ENCODE peak calls at places on chromosomes 6 and 20, in ten cellular contexts. E, C, I, J, A, S, O, P, R and K are unnamed samples.

GRCh38 chr20:63363981-63364536 is 2.9 kb upstream of the CHRNA4 start:
- DNase-seq in E (no peak), C (no peak), I (no peak), J (no peak), A (no peak), S (no peak), O (no peak), P (no peak), R (no peak), K (no peak)

GRCh38 chr6:56314683-56315523 is 67.5 kb upstream of the COL21A1 start:
- DNase-seq in E (peak; percentile 52), C (no peak), I (peak; percentile 80), J (no peak), A (peak; percentile 68), S (peak; percentile 53), O (peak; percentile 72), P (no peak), R (peak; percentile 53), K (peak; percentile 2)

GRCh38 chr20:60851826-60852704 is 400.0 kb upstream of the CDH4 start:
- DNase-seq in E (no peak), C (no peak), I (peak; percentile 86), J (no peak), A (peak; percentile 1), S (no peak), O (no peak), P (no peak), R (peak; percentile 50), K (no peak)

GRCh38 chr6:6981923-6982322 is 125.8 kb upstream of the RREB1 start:
- DNase-seq in E (peak; percentile 51), C (no peak), I (no peak), J (no peak), A (no peak), S (no peak), O (no peak), P (no peak), R (no peak), K (no peak)

GRCh38 chr20:25551413-25552210 is 33.7 kb downstream of the NINL start:
- DNase-seq in E (no peak), C (no peak), I (no peak), J (no peak), A (no peak), S (no peak), O (peak; percentile 30), P (no peak), R (no peak), K (no peak)

GRCh38 chr6:27545271-27546046 is 72.6 kb upstream of the ZNF184 start:
- DNase-seq in E (peak; percentile 74), C (no peak), I (peak; percentile 96), J (no peak), A (peak; percentile 79), S (peak; percentile 91), O (peak; percentile 43), P (no peak), R (no peak), K (peak; percentile 38)

GRCh38 chr20:10673176-10673830 is 496 bp downstream of the JAG1 start:
- DNase-seq in E (no peak), C (peak; percentile 59), I (peak; percentile 75), J (no peak), A (peak; percentile 69), S (no peak), O (peak; percentile 26), P (no peak), R (peak; percentile 50), K (no peak)

GRCh38 chr6:170067257-170067656 is 223.6 kb downstream of the DLL1 start:
- DNase-seq in E (no peak), C (peak; percentile 34), I (peak; percentile 42), J (no peak), A (peak; percentile 7), S (no peak), O (no peak), P (no peak), R (peak; percentile 5), K (no peak)

GRCh38 chr6:31332637-31333602 is 24.1 kb downstream of the HLA-B start:
- DNase-seq in E (no peak), C (no peak), I (no peak), J (no peak), A (no peak), S (no peak), O (no peak), P (no peak), R (no peak), K (no peak)

GRCh38 chr6:98323605-98324004 is 510.8 kb upstream of the POU3F2 start:
- DNase-seq in E (no peak), C (no peak), I (no peak), J (no peak), A (no peak), S (no peak), O (no peak), P (no peak), R (no peak), K (no peak)

GRCh38 chr20:18989736-18990474 is 176.3 kb downstream of the SCP2D1 start:
- DNase-seq in E (no peak), C (no peak), I (no peak), J (no peak), A (no peak), S (no peak), O (no peak), P (no peak), R (no peak), K (no peak)

GRCh38 chr6:77457720-77458349 is 5.5 kb downstream of the HTR1B start:
- DNase-seq in E (peak; percentile 84), C (peak; percentile 47), I (peak; percentile 95), J (peak; percentile 62), A (peak; percentile 98), S (peak; percentile 96), O (peak; percentile 93), P (peak; percentile 56), R (peak; percentile 84), K (peak; percentile 14)

GRCh38 chr6:7617954-7618764 is 28.2 kb downstream of the SNRNP48 start:
- DNase-seq in E (no peak), C (peak; percentile 70), I (no peak), J (peak; percentile 76), A (peak; percentile 70), S (peak; percentile 34), O (no peak), P (no peak), R (peak; percentile 11), K (peak; percentile 50)

GRCh38 chr6:33840064-33840926 is 36.5 kb upstream of the MLN start:
- DNase-seq in E (peak; percentile 79), C (no peak), I (no peak), J (no peak), A (peak; percentile 96), S (peak; percentile 95), O (peak; percentile 88), P (no peak), R (no peak), K (no peak)

GRCh38 chr6:33841868-33842267 is 38.1 kb upstream of the MLN start:
- DNase-seq in E (no peak), C (no peak), I (no peak), J (no peak), A (no peak), S (no peak), O (no peak), P (no peak), R (no peak), K (no peak)

GRCh38 chr6:33839399-33840063 is 35.7 kb upstream of the MLN start:
- DNase-seq in E (no peak), C (no peak), I (no peak), J (no peak), A (no peak), S (no peak), O (no peak), P (no peak), R (no peak), K (no peak)

GRCh38 chr6:33838979-33839378 is 35.2 kb upstream of the MLN start:
- DNase-seq in E (no peak), C (no peak), I (no peak), J (no peak), A (no peak), S (no peak), O (no peak), P (no peak), R (no peak), K (no peak)

DNA sequence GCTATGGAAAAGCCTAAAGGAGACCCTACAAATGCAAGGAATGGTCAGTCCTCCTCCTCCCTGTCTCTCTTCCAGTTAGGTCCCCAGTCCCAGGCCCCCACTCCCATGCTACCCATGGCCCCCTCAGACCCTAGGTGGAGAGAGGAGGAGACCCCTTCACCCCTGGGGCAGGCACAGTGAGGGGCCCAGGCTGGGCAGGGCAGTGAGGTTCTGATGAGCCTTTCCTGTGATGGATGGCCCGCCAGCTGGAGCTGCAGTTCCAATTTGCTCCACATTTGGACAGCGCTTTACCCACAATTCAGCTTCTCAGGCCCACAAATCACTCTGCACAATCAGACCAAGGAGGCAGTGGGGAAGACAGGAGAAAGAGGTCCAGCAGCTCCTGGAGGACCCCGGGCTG is 37.3 kb upstream of the MLN start:
- DNase-seq in E (no peak), C (no peak), I (no peak), J (no peak), A (no peak), S (no peak), O (no peak), P (no peak), R (no peak), K (no peak)
- TF ChIP-seq CTCF in E (peak; percentile 10), C (no peak), I (no peak), J (no peak), A (no peak), S (peak; percentile 20), O (no peak), P (no peak), R (no peak), K (no peak)

DNA sequence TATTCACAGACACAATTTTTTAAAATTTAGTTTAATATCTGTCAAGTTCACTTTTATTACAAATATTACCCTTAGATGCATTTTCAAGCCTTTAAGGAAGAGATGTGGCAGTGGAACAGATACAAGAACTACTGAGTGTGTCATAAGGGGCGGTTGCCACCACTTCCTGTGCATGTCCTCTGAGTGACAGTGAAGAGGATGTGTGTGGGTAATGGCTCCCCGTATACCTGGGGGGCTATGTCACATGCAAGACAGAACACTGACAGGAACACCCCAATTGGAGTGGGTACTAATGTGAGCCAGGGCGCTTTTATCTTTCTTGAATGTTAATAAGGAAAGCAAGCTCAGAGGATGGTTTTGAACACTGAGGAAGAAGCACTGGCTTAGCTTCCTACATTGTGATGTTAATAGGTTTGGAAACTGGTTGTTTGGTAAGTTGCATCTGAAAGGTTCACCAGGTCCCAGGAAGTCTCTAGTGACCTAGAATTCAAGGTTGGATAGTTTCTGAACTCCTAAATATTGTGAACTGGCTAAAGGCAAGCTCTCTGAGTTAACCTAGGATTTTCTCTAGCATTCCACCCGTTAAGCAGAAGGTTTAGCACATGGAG is 83.4 kb upstream of the ASF1A start:
- DNase-seq in E (no peak), C (peak; percentile 54), I (no peak), J (no peak), A (no peak), S (no peak), O (no peak), P (no peak), R (peak; percentile 17), K (no peak)
- H3K4me3 ChIP-seq in E (no peak overlapping the region), C (no peak overlapping the region), I (no peak overlapping the region), J (no peak overlapping the region), A (no peak overlapping the region), S (no peak overlapping the region), O (no peak overlapping the region), P (no peak overlapping the region), R (no peak overlapping the region), K (no peak overlapping the region)

GRCh38 chr6:127737009-127737486 is 160.1 kb downstream of the C6orf58 start:
- DNase-seq in E (peak; percentile 74), C (no peak), I (no peak), J (peak; percentile 58), A (peak; percentile 89), S (peak; percentile 74), O (peak; percentile 79), P (no peak), R (peak; percentile 55), K (peak; percentile 63)
- TF ChIP-seq CTCF in E (peak; percentile 76), C (peak; percentile 64), I (peak; percentile 87), J (peak; percentile 67), A (peak; percentile 78), S (peak; percentile 67), O (peak; percentile 46), P (peak; percentile 54), R (peak; percentile 59), K (peak; percentile 67)

GRCh38 chr6:99603421-99604160 is 3.0 kb upstream of the PRDM13 start:
- DNase-seq in E (no peak), C (peak; percentile 48), I (peak; percentile 93), J (no peak), A (no peak), S (no peak), O (peak; percentile 38), P (no peak), R (peak; percentile 34), K (no peak)
- H3K4me3 ChIP-seq in E (no peak overlapping the region), C (peak overlapping the region; percentile 43), I (peak overlapping the region; percentile 72), J (no peak overlapping the region), A (peak overlapping the region; percentile 8), S (peak overlapping the region; percentile 20), O (no peak overlapping the region), P (peak overlapping the region; percentile 35), R (no peak overlapping the region), K (no peak overlapping the region)